ENCODE peak calls at places on chromosomes 16 and 17, in nine cellular contexts. One of them, this sample, is unnamed.

GRCh38 chr17:50200447-50201225 is 795 bp downstream of the COL1A1 start:
- DNase-seq in myocyte: peak; percentile 90
- DNase-seq in stimulated activated CD8-positive, alpha-beta memory T cell treated with anti-CD3 and anti-CD28 coated beads, Interleukin-15, amount 100 ng/mL, for 48 hours: peak; percentile 55
- DNase-seq in CD8-positive, alpha-beta memory T cell: peak; percentile 70
- DNase-seq in HS-5: peak; percentile 78
- DNase-seq in T-helper 2 cell: peak; percentile 50
- DNase-seq in smooth muscle cell of the brain vasculature: no peak
- DNase-seq in Daoy: peak; percentile 90
- DNase-seq in neural progenitor cell: peak; percentile 96
- DNase-seq in this sample: peak; percentile 75

GRCh38 chr17:79654350-79654959 is 43.6 kb upstream of the RBFOX3 start:
- DNase-seq in myocyte: no peak
- DNase-seq in CD8-positive, alpha-beta memory T cell: no peak
- DNase-seq in neural progenitor cell: no peak
- DNase-seq in Daoy: no peak
- DNase-seq in stimulated activated CD8-positive, alpha-beta memory T cell treated with anti-CD3 and anti-CD28 coated beads, Interleukin-15, amount 100 ng/mL, for 48 hours: no peak
- DNase-seq in smooth muscle cell of the brain vasculature: no peak
- DNase-seq in HS-5: no peak
- DNase-seq in T-helper 2 cell: no peak
- DNase-seq in this sample: peak; percentile 0

GRCh38 chr16:83888672-83889044 is 10.3 kb upstream of the MLYCD start:
- DNase-seq in neural progenitor cell: no peak
- DNase-seq in T-helper 2 cell: no peak
- DNase-seq in Daoy: no peak
- DNase-seq in myocyte: no peak
- DNase-seq in HS-5: no peak
- DNase-seq in smooth muscle cell of the brain vasculature: no peak
- DNase-seq in stimulated activated CD8-positive, alpha-beta memory T cell treated with anti-CD3 and anti-CD28 coated beads, Interleukin-15, amount 100 ng/mL, for 48 hours: no peak
- DNase-seq in CD8-positive, alpha-beta memory T cell: no peak
- DNase-seq in this sample: no peak

GRCh38 chr17:67544364-67544763 is 167.3 kb downstream of the PITPNC1 start:
- DNase-seq in CD8-positive, alpha-beta memory T cell: no peak
- DNase-seq in smooth muscle cell of the brain vasculature: no peak
- DNase-seq in HS-5: no peak
- DNase-seq in T-helper 2 cell: no peak
- DNase-seq in myocyte: peak; percentile 83
- DNase-seq in stimulated activated CD8-positive, alpha-beta memory T cell treated with anti-CD3 and anti-CD28 coated beads, Interleukin-15, amount 100 ng/mL, for 48 hours: no peak
- DNase-seq in neural progenitor cell: no peak
- DNase-seq in Daoy: no peak
- DNase-seq in this sample: no peak

GRCh38 chr16:72099377-72099818 is 5.8 kb downstream of the DHX38 start:
- DNase-seq in smooth muscle cell of the brain vasculature: peak; percentile 10
- DNase-seq in HS-5: no peak
- DNase-seq in T-helper 2 cell: no peak
- DNase-seq in stimulated activated CD8-positive, alpha-beta memory T cell treated with anti-CD3 and anti-CD28 coated beads, Interleukin-15, amount 100 ng/mL, for 48 hours: peak; percentile 4
- DNase-seq in neural progenitor cell: peak; percentile 76
- DNase-seq in Daoy: peak; percentile 43
- DNase-seq in myocyte: peak; percentile 64
- DNase-seq in CD8-positive, alpha-beta memory T cell: no peak
- DNase-seq in this sample: peak; percentile 66

GRCh38 chr17:4560837-4561241 is 462 bp upstream of the GGT6 start:
- DNase-seq in Daoy: no peak
- DNase-seq in T-helper 2 cell: no peak
- DNase-seq in HS-5: no peak
- DNase-seq in smooth muscle cell of the brain vasculature: no peak
- DNase-seq in neural progenitor cell: peak; percentile 38
- DNase-seq in CD8-positive, alpha-beta memory T cell: no peak
- DNase-seq in myocyte: no peak
- DNase-seq in stimulated activated CD8-positive, alpha-beta memory T cell treated with anti-CD3 and anti-CD28 coated beads, Interleukin-15, amount 100 ng/mL, for 48 hours: no peak
- DNase-seq in this sample: no peak

GRCh38 chr17:40326014-40326831 is 17.2 kb downstream of the RARA start:
- DNase-seq in CD8-positive, alpha-beta memory T cell: peak; percentile 60
- DNase-seq in T-helper 2 cell: no peak
- DNase-seq in stimulated activated CD8-positive, alpha-beta memory T cell treated with anti-CD3 and anti-CD28 coated beads, Interleukin-15, amount 100 ng/mL, for 48 hours: no peak
- DNase-seq in myocyte: no peak
- DNase-seq in HS-5: no peak
- DNase-seq in smooth muscle cell of the brain vasculature: no peak
- DNase-seq in Daoy: no peak
- DNase-seq in neural progenitor cell: no peak
- DNase-seq in this sample: no peak

GRCh38 chr17:79721993-79722671 is 8.6 kb upstream of the ENPP7 start:
- DNase-seq in HS-5: no peak
- DNase-seq in neural progenitor cell: peak; percentile 67
- DNase-seq in CD8-positive, alpha-beta memory T cell: no peak
- DNase-seq in myocyte: no peak
- DNase-seq in smooth muscle cell of the brain vasculature: no peak
- DNase-seq in stimulated activated CD8-positive, alpha-beta memory T cell treated with anti-CD3 and anti-CD28 coated beads, Interleukin-15, amount 100 ng/mL, for 48 hours: no peak
- DNase-seq in Daoy: no peak
- DNase-seq in T-helper 2 cell: no peak
- DNase-seq in this sample: no peak

GRCh38 chr17:43342601-43342905 is 56.2 kb upstream of the ARL4D start:
- DNase-seq in stimulated activated CD8-positive, alpha-beta memory T cell treated with anti-CD3 and anti-CD28 coated beads, Interleukin-15, amount 100 ng/mL, for 48 hours: no peak
- DNase-seq in T-helper 2 cell: no peak
- DNase-seq in smooth muscle cell of the brain vasculature: no peak
- DNase-seq in Daoy: no peak
- DNase-seq in myocyte: no peak
- DNase-seq in CD8-positive, alpha-beta memory T cell: no peak
- DNase-seq in HS-5: no peak
- DNase-seq in neural progenitor cell: no peak
- DNase-seq in this sample: no peak